ENCODE peak calls at places on chromosomes 1 and 21, in nine cellular contexts. D, O, U, B, X, P, V, Q and S are unnamed samples.

GRCh38 chr1:73907051-73907450 is 290.9 kb downstream of the LRRIQ3 start:
- DNase-seq in D (no peak), O (no peak), Q (no peak), V (no peak), X (no peak), U (no peak), P (no peak), B (no peak), S (no peak)

GRCh38 chr21:33441489-33442477 is 38.0 kb downstream of the TMEM50B start:
- DNase-seq in B (no peak), X (peak; percentile 62), V (no peak), O (peak; percentile 86), U (peak; percentile 97), Q (no peak), P (no peak), D (no peak), S (no peak)

GRCh38 chr1:193019442-193020026 is 39.6 kb downstream of the UCHL5 start:
- DNase-seq in X (peak; percentile 65), D (peak; percentile 12), Q (peak; percentile 24), U (peak; percentile 49), O (no peak), V (no peak), B (no peak), P (no peak), S (peak; percentile 62)

GRCh38 chr1:43994794-43995790 is 3.7 kb downstream of the CCDC24 start:
- DNase-seq in P (no peak), D (no peak), O (no peak), Q (no peak), X (peak; percentile 34), V (no peak), U (no peak), B (no peak), S (no peak)

GRCh38 chr1:230156536-230156935 is 89.5 kb downstream of the GALNT2 start:
- DNase-seq in X (no peak), V (no peak), P (no peak), B (no peak), U (no peak), D (no peak), Q (no peak), O (no peak), S (no peak)

GRCh38 chr1:89794406-89794805 is 26.4 kb upstream of the LRRC8D start:
- DNase-seq in V (peak; percentile 40), U (no peak), Q (no peak), B (no peak), P (no peak), X (peak; percentile 53), O (no peak), D (no peak), S (no peak)

GRCh38 chr1:58594556-58594955 is 17.5 kb upstream of the TACSTD2 start:
- DNase-seq in O (no peak), Q (no peak), U (no peak), B (no peak), X (no peak), P (no peak), V (no peak), D (no peak), S (no peak)

GRCh38 chr1:25527226-25527846 is 16.1 kb upstream of the LDLRAP1 start:
- DNase-seq in O (no peak), X (no peak), U (no peak), B (no peak), Q (no peak), P (no peak), D (no peak), V (no peak), S (peak; percentile 85)

GRCh38 chr1:25174730-25175612 is 57.3 kb downstream of the SYF2 start:
- DNase-seq in Q (no peak), P (no peak), U (no peak), B (no peak), X (no peak), D (no peak), O (no peak), V (no peak), S (no peak)

GRCh38 chr1:210394281-210394798 is 65.6 kb downstream of the HHAT start:
- DNase-seq in O (no peak), P (no peak), B (no peak), V (no peak), D (no peak), X (peak; percentile 81), Q (no peak), U (peak; percentile 14), S (no peak)

GRCh38 chr21:26572026-26572425 is 1.1 kb downstream of the CYYR1 start:
- DNase-seq in B (no peak), U (no peak), Q (no peak), O (no peak), X (no peak), V (no peak), D (no peak), P (no peak), S (no peak)

GRCh38 chr21:34722684-34723300 is 54.0 kb downstream of the CLIC6 start:
- DNase-seq in U (no peak), X (no peak), V (no peak), P (peak; percentile 27), B (peak; percentile 16), Q (peak; percentile 17), D (no peak), O (no peak), S (no peak)

GRCh38 chr1:112251766-112252506 is 144.1 kb upstream of the CTTNBP2NL start:
- DNase-seq in Q (no peak), O (no peak), X (peak; percentile 59), V (no peak), P (no peak), U (peak; percentile 62), B (no peak), D (no peak), S (no peak)

GRCh38 chr1:209103135-209103534 is 480.4 kb upstream of the CAMK1G start:
- DNase-seq in P (no peak), X (no peak), D (no peak), Q (no peak), V (no peak), B (no peak), O (no peak), U (no peak), S (peak; percentile 78)